ENCODE peak calls at places on chromosomes 3 and 15, in eight cellular contexts. P is HEK293T, Y is NCI-H1105, W is HCT116, E is kidney, F is GM20000, Z is pancreas, D is globus pallidus. X is an unnamed sample.

GRCh38 chr3:190024912-190025311 is 95.8 kb downstream of the P3H2 start:
- DNase-seq in P (no peak), Y (no peak), W (no peak), E (no peak), F (peak; percentile 22), Z (no peak), D (no peak), X (no peak)

GRCh38 chr15:71440479-71441071 is 325.3 kb downstream of the THSD4 start:
- DNase-seq in P (peak; percentile 37), Y (peak; percentile 72), W (peak; percentile 68), E (no peak), F (peak; percentile 20), Z (no peak), D (peak; percentile 53), X (peak; percentile 52)

GRCh38 chr3:167913218-167913902 is 177.8 kb downstream of the SERPINI1 start:
- DNase-seq in P (peak; percentile 39), Y (no peak), W (peak; percentile 31), E (no peak), F (no peak), Z (peak; percentile 22), D (no peak), X (no peak)

GRCh38 chr3:23710555-23710954 is 95.2 kb upstream of the UBE2E1 start:
- DNase-seq in P (no peak), Y (no peak), W (no peak), E (no peak), F (no peak), Z (no peak), D (no peak), X (peak; percentile 29)

GRCh38 chr3:88307666-88308065 is 157.9 kb downstream of the C3orf38 start:
- DNase-seq in P (no peak), Y (no peak), W (no peak), E (no peak), F (no peak), Z (no peak), D (no peak), X (peak; percentile 23)

GRCh38 chr3:131503328-131503650 is 518 bp upstream of the MRPL3 start:
- DNase-seq in P (peak; percentile 13), Y (no peak), W (no peak), E (no peak), F (no peak), Z (no peak), D (no peak), X (peak; percentile 67)

GRCh38 chr15:74613953-74614743 is 1.5 kb upstream of the CLK3 start:
- DNase-seq in P (no peak), Y (no peak), W (no peak), E (peak; percentile 35), F (no peak), Z (no peak), D (no peak), X (no peak)

GRCh38 chr3:188711898-188712256 is 459.9 kb upstream of the TPRG1 start:
- DNase-seq in P (no peak), Y (no peak), W (no peak), E (no peak), F (no peak), Z (no peak), D (no peak), X (no peak)

GRCh38 chr3:140355481-140355880 is 322.4 kb upstream of the TRIM42 start:
- DNase-seq in P (no peak), Y (no peak), W (no peak), E (no peak), F (no peak), Z (no peak), D (no peak), X (no peak)

GRCh38 chr3:130480736-130481135 is 36.2 kb upstream of the COL6A6 start:
- DNase-seq in P (peak; percentile 72), Y (no peak), W (peak; percentile 26), E (no peak), F (no peak), Z (no peak), D (no peak), X (no peak)

GRCh38 chr3:136171097-136171542 is 25.0 kb downstream of the MSL2 start:
- DNase-seq in P (no peak), Y (no peak), W (no peak), E (no peak), F (no peak), Z (no peak), D (no peak), X (no peak)

GRCh38 chr3:117036259-117036799 is 326.8 kb downstream of the TUSC7 start:
- DNase-seq in P (no peak), Y (no peak), W (no peak), E (no peak), F (no peak), Z (peak; percentile 34), D (peak; percentile 50), X (no peak)